ENCODE peak calls at places on chromosome 2, in nine cellular contexts. One of them, this sample, is unnamed.
A peak's percentile ranks its signal among the peaks of the same experiment; 100 is the strongest.

GRCh38 chr2:232463701-232464533 is 8.0 kb downstream of the ALPI start:
- DNase-seq in activated CD4-positive, CD25-positive, alpha-beta regulatory T cell treated with anti-CD3 and anti-CD28 coated beads, Interleukin-2, amount 50 U/mL, for 72 hours: no peak
- DNase-seq in stimulated activated CD4-positive, alpha-beta T cell treated with anti-CD3 and anti-CD28 coated beads, Interleukin-4, amount 100 ng/mL, for 48 hours: no peak
- DNase-seq in NCI-H1417 treated with DMSO at 0.1 percent for 48 hours: no peak
- DNase-seq in EL: no peak
- DNase-seq in left kidney: no peak
- DNase-seq in anterior cingulate cortex: no peak
- DNase-seq in GM13976: no peak
- DNase-seq in MCF 10A: no peak
- DNase-seq in this sample: peak; percentile 61

GRCh38 chr2:177535968-177536514 is 143.5 kb downstream of the AGPS start:
- DNase-seq in GM13976: no peak
- DNase-seq in anterior cingulate cortex: no peak
- DNase-seq in NCI-H1417 treated with DMSO at 0.1 percent for 48 hours: peak; percentile 24
- DNase-seq in MCF 10A: no peak
- DNase-seq in EL: no peak
- DNase-seq in left kidney: no peak
- DNase-seq in activated CD4-positive, CD25-positive, alpha-beta regulatory T cell treated with anti-CD3 and anti-CD28 coated beads, Interleukin-2, amount 50 U/mL, for 72 hours: no peak
- DNase-seq in stimulated activated CD4-positive, alpha-beta T cell treated with anti-CD3 and anti-CD28 coated beads, Interleukin-4, amount 100 ng/mL, for 48 hours: no peak
- DNase-seq in this sample: no peak

GRCh38 chr2:98465456-98466201 is 21.0 kb downstream of the INPP4A start:
- DNase-seq in EL: peak; percentile 37
- DNase-seq in stimulated activated CD4-positive, alpha-beta T cell treated with anti-CD3 and anti-CD28 coated beads, Interleukin-4, amount 100 ng/mL, for 48 hours: no peak
- DNase-seq in activated CD4-positive, CD25-positive, alpha-beta regulatory T cell treated with anti-CD3 and anti-CD28 coated beads, Interleukin-2, amount 50 U/mL, for 72 hours: peak; percentile 49
- DNase-seq in anterior cingulate cortex: no peak
- DNase-seq in left kidney: peak; percentile 51
- DNase-seq in NCI-H1417 treated with DMSO at 0.1 percent for 48 hours: no peak
- DNase-seq in MCF 10A: peak; percentile 79
- DNase-seq in GM13976: no peak
- DNase-seq in this sample: no peak

GRCh38 chr2:45595724-45596435 is 15.2 kb downstream of the SRBD1 start:
- DNase-seq in activated CD4-positive, CD25-positive, alpha-beta regulatory T cell treated with anti-CD3 and anti-CD28 coated beads, Interleukin-2, amount 50 U/mL, for 72 hours: no peak
- DNase-seq in EL: peak; percentile 86
- DNase-seq in left kidney: no peak
- DNase-seq in stimulated activated CD4-positive, alpha-beta T cell treated with anti-CD3 and anti-CD28 coated beads, Interleukin-4, amount 100 ng/mL, for 48 hours: no peak
- DNase-seq in anterior cingulate cortex: no peak
- DNase-seq in NCI-H1417 treated with DMSO at 0.1 percent for 48 hours: no peak
- DNase-seq in GM13976: no peak
- DNase-seq in MCF 10A: peak; percentile 42
- DNase-seq in this sample: peak; percentile 72

GRCh38 chr2:196166876-196167275 is 4.5 kb downstream of the STK17B start:
- DNase-seq in stimulated activated CD4-positive, alpha-beta T cell treated with anti-CD3 and anti-CD28 coated beads, Interleukin-4, amount 100 ng/mL, for 48 hours: no peak
- DNase-seq in NCI-H1417 treated with DMSO at 0.1 percent for 48 hours: no peak
- DNase-seq in MCF 10A: peak; percentile 63
- DNase-seq in EL: peak; percentile 76
- DNase-seq in GM13976: no peak
- DNase-seq in activated CD4-positive, CD25-positive, alpha-beta regulatory T cell treated with anti-CD3 and anti-CD28 coated beads, Interleukin-2, amount 50 U/mL, for 72 hours: no peak
- DNase-seq in anterior cingulate cortex: no peak
- DNase-seq in left kidney: no peak
- DNase-seq in this sample: no peak

GRCh38 chr2:85748948-85749875 is 4.6 kb upstream of the ATOH8 start:
- DNase-seq in EL: peak; percentile 58
- DNase-seq in MCF 10A: no peak
- DNase-seq in GM13976: no peak
- DNase-seq in NCI-H1417 treated with DMSO at 0.1 percent for 48 hours: no peak
- DNase-seq in left kidney: no peak
- DNase-seq in stimulated activated CD4-positive, alpha-beta T cell treated with anti-CD3 and anti-CD28 coated beads, Interleukin-4, amount 100 ng/mL, for 48 hours: no peak
- DNase-seq in anterior cingulate cortex: no peak
- DNase-seq in activated CD4-positive, CD25-positive, alpha-beta regulatory T cell treated with anti-CD3 and anti-CD28 coated beads, Interleukin-2, amount 50 U/mL, for 72 hours: no peak
- DNase-seq in this sample: peak; percentile 87

GRCh38 chr2:238897911-238898311 is 50.0 kb downstream of the TWIST2 start:
- DNase-seq in NCI-H1417 treated with DMSO at 0.1 percent for 48 hours: no peak
- DNase-seq in MCF 10A: no peak
- DNase-seq in GM13976: no peak
- DNase-seq in left kidney: peak; percentile 45
- DNase-seq in stimulated activated CD4-positive, alpha-beta T cell treated with anti-CD3 and anti-CD28 coated beads, Interleukin-4, amount 100 ng/mL, for 48 hours: no peak
- DNase-seq in anterior cingulate cortex: no peak
- DNase-seq in activated CD4-positive, CD25-positive, alpha-beta regulatory T cell treated with anti-CD3 and anti-CD28 coated beads, Interleukin-2, amount 50 U/mL, for 72 hours: no peak
- DNase-seq in EL: no peak
- DNase-seq in this sample: no peak

GRCh38 chr2:237724811-237725478 is 73.6 kb upstream of the RBM44 start:
- DNase-seq in GM13976: no peak
- DNase-seq in MCF 10A: no peak
- DNase-seq in anterior cingulate cortex: no peak
- DNase-seq in NCI-H1417 treated with DMSO at 0.1 percent for 48 hours: no peak
- DNase-seq in stimulated activated CD4-positive, alpha-beta T cell treated with anti-CD3 and anti-CD28 coated beads, Interleukin-4, amount 100 ng/mL, for 48 hours: no peak
- DNase-seq in EL: no peak
- DNase-seq in left kidney: no peak
- DNase-seq in activated CD4-positive, CD25-positive, alpha-beta regulatory T cell treated with anti-CD3 and anti-CD28 coated beads, Interleukin-2, amount 50 U/mL, for 72 hours: no peak
- DNase-seq in this sample: no peak

GRCh38 chr2:218879881-218880748 is 537 bp upstream of the WNT10A start:
- DNase-seq in anterior cingulate cortex: no peak
- DNase-seq in NCI-H1417 treated with DMSO at 0.1 percent for 48 hours: no peak
- DNase-seq in MCF 10A: no peak
- DNase-seq in stimulated activated CD4-positive, alpha-beta T cell treated with anti-CD3 and anti-CD28 coated beads, Interleukin-4, amount 100 ng/mL, for 48 hours: no peak
- DNase-seq in activated CD4-positive, CD25-positive, alpha-beta regulatory T cell treated with anti-CD3 and anti-CD28 coated beads, Interleukin-2, amount 50 U/mL, for 72 hours: peak; percentile 56
- DNase-seq in left kidney: no peak
- DNase-seq in EL: no peak
- DNase-seq in GM13976: peak; percentile 89
- DNase-seq in this sample: no peak

GRCh38 chr2:241329669-241330615 is 14.2 kb downstream of the SEPTIN2 start:
- DNase-seq in GM13976: no peak
- DNase-seq in activated CD4-positive, CD25-positive, alpha-beta regulatory T cell treated with anti-CD3 and anti-CD28 coated beads, Interleukin-2, amount 50 U/mL, for 72 hours: no peak
- DNase-seq in anterior cingulate cortex: no peak
- DNase-seq in EL: no peak
- DNase-seq in MCF 10A: peak; percentile 32
- DNase-seq in stimulated activated CD4-positive, alpha-beta T cell treated with anti-CD3 and anti-CD28 coated beads, Interleukin-4, amount 100 ng/mL, for 48 hours: no peak
- DNase-seq in left kidney: no peak
- DNase-seq in NCI-H1417 treated with DMSO at 0.1 percent for 48 hours: no peak
- DNase-seq in this sample: no peak

GRCh38 chr2:170148161-170148560 is 29.8 kb upstream of the MYO3B start:
- DNase-seq in MCF 10A: peak; percentile 15
- DNase-seq in activated CD4-positive, CD25-positive, alpha-beta regulatory T cell treated with anti-CD3 and anti-CD28 coated beads, Interleukin-2, amount 50 U/mL, for 72 hours: no peak
- DNase-seq in EL: no peak
- DNase-seq in NCI-H1417 treated with DMSO at 0.1 percent for 48 hours: no peak
- DNase-seq in left kidney: no peak
- DNase-seq in GM13976: no peak
- DNase-seq in stimulated activated CD4-positive, alpha-beta T cell treated with anti-CD3 and anti-CD28 coated beads, Interleukin-4, amount 100 ng/mL, for 48 hours: no peak
- DNase-seq in anterior cingulate cortex: no peak
- DNase-seq in this sample: no peak

GRCh38 chr2:71952572-71953188 is 195.0 kb downstream of the CYP26B1 start:
- DNase-seq in left kidney: peak; percentile 28
- DNase-seq in MCF 10A: peak; percentile 52
- DNase-seq in stimulated activated CD4-positive, alpha-beta T cell treated with anti-CD3 and anti-CD28 coated beads, Interleukin-4, amount 100 ng/mL, for 48 hours: no peak
- DNase-seq in GM13976: no peak
- DNase-seq in activated CD4-positive, CD25-positive, alpha-beta regulatory T cell treated with anti-CD3 and anti-CD28 coated beads, Interleukin-2, amount 50 U/mL, for 72 hours: no peak
- DNase-seq in NCI-H1417 treated with DMSO at 0.1 percent for 48 hours: no peak
- DNase-seq in anterior cingulate cortex: no peak
- DNase-seq in EL: peak; percentile 53
- DNase-seq in this sample: no peak

GRCh38 chr2:227939271-227940027 is 68.0 kb downstream of the DAW1 start:
- DNase-seq in GM13976: peak; percentile 36
- DNase-seq in NCI-H1417 treated with DMSO at 0.1 percent for 48 hours: no peak
- DNase-seq in activated CD4-positive, CD25-positive, alpha-beta regulatory T cell treated with anti-CD3 and anti-CD28 coated beads, Interleukin-2, amount 50 U/mL, for 72 hours: no peak
- DNase-seq in stimulated activated CD4-positive, alpha-beta T cell treated with anti-CD3 and anti-CD28 coated beads, Interleukin-4, amount 100 ng/mL, for 48 hours: no peak
- DNase-seq in left kidney: peak; percentile 61
- DNase-seq in EL: peak; percentile 65
- DNase-seq in anterior cingulate cortex: no peak
- DNase-seq in MCF 10A: peak; percentile 78
- DNase-seq in this sample: peak; percentile 41